ENCODE peak calls at places on chromosome 7, in five cellular contexts. K is mesenchymal stem cell, R is IMR-90, P is H1, S is trophoblast cell. H is an unnamed sample.
A peak's percentile ranks its signal among the peaks of the same experiment; 100 is the strongest.

GRCh38 chr7:107945332-107945731 is 54.3 kb downstream of the DLD start:
- DNase-seq in S (no peak), P (no peak), R (no peak), K (no peak), H (no peak)

GRCh38 chr7:105015631-105015965 is 1.6 kb downstream of the KMT2E start:
- DNase-seq in R (peak; percentile 41), P (no peak), K (peak; percentile 60), S (no peak), H (no peak)

GRCh38 chr7:144439717-144440116 is 36.2 kb upstream of the NOBOX start:
- DNase-seq in K (no peak), R (no peak), S (no peak), P (no peak), H (no peak)

GRCh38 chr7:117690147-117690546 is 183.1 kb downstream of the CTTNBP2 start:
- DNase-seq in S (no peak), P (no peak), R (no peak), K (no peak), H (no peak)

GRCh38 chr7:64869121-64869725 is 33.9 kb upstream of the ZNF273 start:
- DNase-seq in K (no peak), P (no peak), R (no peak), S (no peak), H (no peak)

GRCh38 chr7:157389951-157390730 is 53.3 kb downstream of the DNAJB6 start:
- DNase-seq in S (peak; percentile 33), R (no peak), K (peak; percentile 19), P (no peak), H (no peak)

GRCh38 chr7:30977896-30978564 is 14.3 kb downstream of the GHRHR start:
- DNase-seq in S (no peak), P (peak; percentile 43), R (peak; percentile 4), K (peak; percentile 15), H (no peak)

GRCh38 chr7:45073031-45073842 is 15.5 kb downstream of the NACAD start:
- DNase-seq in S (no peak), K (no peak), R (no peak), P (no peak), H (no peak)

GRCh38 chr7:20539201-20539600 is 76.3 kb upstream of the ABCB5 start:
- DNase-seq in P (no peak), K (no peak), S (peak; percentile 2), R (no peak), H (no peak)

GRCh38 chr7:98784216-98784785 is 85.5 kb downstream of the TMEM130 start:
- DNase-seq in K (no peak), P (no peak), S (peak; percentile 79), R (no peak), H (no peak)

GRCh38 chr7:30900803-30901362 is 10.8 kb upstream of the AQP1 start:
- DNase-seq in P (no peak), K (no peak), R (no peak), S (no peak), H (no peak)

GRCh38 chr7:87565877-87566276 is 34.8 kb downstream of the ABCB1 start:
- DNase-seq in P (no peak), K (no peak), S (no peak), R (no peak), H (no peak)

GRCh38 chr7:93851536-93851935 is 39.0 kb downstream of the TFPI2 start:
- DNase-seq in S (no peak), P (no peak), R (peak; percentile 1), K (no peak), H (no peak)

GRCh38 chr7:117173001-117173400 is 149.9 kb downstream of the WNT2 start:
- DNase-seq in S (no peak), P (no peak), K (peak; percentile 37), R (no peak), H (peak; percentile 26)

GRCh38 chr7:112905950-112906349 is 115.8 kb upstream of the TMEM168 start:
- DNase-seq in P (no peak), S (no peak), K (no peak), R (no peak), H (no peak)

GRCh38 chr7:76225379-76225778 is 23.7 kb downstream of the SRRM3 start:
- DNase-seq in R (peak; percentile 23), P (no peak), K (peak; percentile 43), S (no peak), H (peak; percentile 66)

DNA sequence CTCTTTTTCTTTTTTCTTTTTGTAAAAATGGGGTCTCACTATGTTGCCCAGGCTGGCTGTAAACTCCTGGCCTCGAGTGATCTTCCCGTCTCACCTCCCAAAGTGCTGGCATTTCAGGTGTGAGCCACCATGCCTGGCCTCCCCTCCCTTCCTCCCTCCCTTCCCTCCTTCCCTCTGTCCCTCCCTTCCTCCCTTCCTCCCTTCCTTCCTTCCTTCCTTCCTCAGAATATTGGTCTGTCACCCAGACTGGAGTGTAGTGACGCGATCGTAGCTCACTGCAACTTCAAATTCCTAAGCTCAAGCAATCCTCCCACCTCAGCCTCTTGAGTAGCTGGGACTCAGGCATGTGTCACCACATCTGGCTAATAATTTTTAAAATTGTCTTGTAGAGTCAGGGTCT is 8.4 kb downstream of the AGAP3 start:
- DNase-seq in S (no peak), R (no peak), P (no peak), K (peak; percentile 32), H (no peak)
- H3K79me1 ChIP-seq in S (peaks cover under 1% of the 10 kb centered on the region), R (peaks cover 85% of the 10 kb centered on the region), P (peaks cover 18% of the 10 kb centered on the region), K (peaks cover 6% of the 10 kb centered on the region), H (peaks cover 20% of the 10 kb centered on the region)

DNA sequence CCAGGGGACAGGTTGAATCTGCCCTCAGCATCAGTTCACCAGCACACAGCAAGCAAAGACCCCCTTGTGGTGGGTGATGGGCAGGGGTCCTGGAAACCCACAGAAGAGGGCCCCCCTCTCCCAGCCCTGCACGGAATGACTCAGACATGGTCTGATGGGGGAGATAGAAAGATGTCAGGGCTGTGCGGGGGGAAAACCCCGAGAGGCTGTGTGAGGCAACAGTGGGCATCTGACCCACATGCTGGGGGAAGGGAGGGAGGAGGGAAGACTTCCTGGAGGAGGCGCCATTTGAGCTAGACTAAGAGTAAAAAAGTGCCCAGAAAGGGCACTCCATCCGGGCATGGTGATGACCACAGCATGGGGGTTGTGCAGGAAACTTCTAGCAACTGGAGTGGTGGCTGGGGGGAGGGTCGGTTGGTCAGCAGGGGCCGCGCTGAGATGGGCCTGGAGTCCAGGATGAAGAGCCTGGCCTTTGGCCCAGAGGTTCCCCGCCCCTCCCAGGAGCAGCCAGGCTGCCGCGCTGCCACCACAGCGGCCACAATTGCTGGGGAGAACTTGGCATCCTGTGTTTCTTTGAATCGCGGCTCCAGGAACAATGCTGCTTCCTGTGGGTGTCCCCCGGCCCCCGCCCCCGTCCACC is 2.5 kb downstream of the LFNG start:
- DNase-seq in P (no peak), S (peak; percentile 53), K (peak; percentile 52), R (no peak), H (no peak)
- H3K4me3 ChIP-seq in P (peak overlapping the region; percentile 4), S (no peak overlapping the region), K (no peak overlapping the region), R (no peak overlapping the region), H (peak overlapping the region; percentile 96)

GRCh38 chr7:27737591-27737990 is 2.4 kb upstream of the TAX1BP1 start:
- DNase-seq in S (peak; percentile 14), R (no peak), K (no peak), P (no peak), H (no peak)

GRCh38 chr7:27739914-27740448 is at the start of gene TAX1BP1:
- DNase-seq in P (peak; percentile 54), K (peak; percentile 97), S (peak; percentile 95), R (peak; percentile 94), H (peak; percentile 83)

GRCh38 chr7:27737178-27737577 is 2.8 kb upstream of the TAX1BP1 start:
- DNase-seq in P (no peak), K (no peak), S (no peak), R (no peak), H (no peak)

GRCh38 chr7:27740449-27741086 is 606 bp downstream of the TAX1BP1 start:
- DNase-seq in R (peak; percentile 67), P (peak; percentile 70), K (peak; percentile 85), S (peak; percentile 96), H (peak; percentile 56)

GRCh38 chr7:27739301-27739913 is 555 bp upstream of the TAX1BP1 start:
- DNase-seq in R (peak; percentile 70), S (no peak), K (no peak), P (no peak), H (no peak)
- H2BK5ac ChIP-seq in R (peak overlapping the region; percentile 90), S (peak overlapping the region; percentile 42), K (no peak overlapping the region), P (peak overlapping the region; percentile 76), H (no peak overlapping the region)

DNA sequence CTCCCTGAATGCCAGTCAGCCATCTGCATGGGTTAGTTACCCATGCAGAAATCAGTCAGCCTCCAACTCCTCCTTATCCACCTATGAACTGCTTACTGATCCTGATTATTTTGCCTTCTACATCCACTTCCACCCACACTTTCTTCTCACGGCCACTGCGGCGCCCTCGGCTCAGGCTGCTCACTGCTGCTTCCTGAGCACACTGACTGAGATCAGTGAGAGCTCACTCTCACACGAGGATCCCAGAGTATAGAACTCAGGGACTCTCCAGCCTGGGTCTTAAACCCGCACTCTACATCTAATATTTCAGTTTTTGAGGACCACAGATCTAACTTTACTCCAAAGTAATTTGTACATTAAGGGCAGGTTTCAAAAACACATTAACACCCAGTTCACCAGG is 64.4 kb downstream of the GRB10 start:
- DNase-seq in S (no peak), K (no peak), R (no peak), P (no peak), H (no peak)
- H3K79me1 ChIP-seq in S (no peaks in the 10 kb centered on the region), K (peaks cover 49% of the 10 kb centered on the region), R (peaks cover 69% of the 10 kb centered on the region), P (peaks cover 26% of the 10 kb centered on the region), H (peaks cover 6% of the 10 kb centered on the region)

GRCh38 chr7:563629-564170 is 44.1 kb upstream of the PDGFA start:
- DNase-seq in S (no peak), R (no peak), K (no peak), P (no peak), H (no peak)
- H3K4me3 ChIP-seq in S (peak overlapping the region; percentile 60), R (no peak overlapping the region), K (no peak overlapping the region), P (no peak overlapping the region), H (peak overlapping the region; percentile 46)

GRCh38 chr7:540579-540978 is 20.9 kb upstream of the PDGFA start:
- DNase-seq in S (no peak), K (no peak), P (no peak), R (no peak), H (no peak)

GRCh38 chr7:537911-538634 is 18.4 kb upstream of the PDGFA start:
- DNase-seq in S (peak; percentile 74), K (peak; percentile 92), P (peak; percentile 61), R (peak; percentile 89), H (no peak)

GRCh38 chr7:540997-541396 is 21.4 kb upstream of the PDGFA start:
- DNase-seq in R (no peak), S (no peak), K (no peak), P (no peak), H (no peak)

GRCh38 chr7:539731-540411 is 20.2 kb upstream of the PDGFA start:
- DNase-seq in K (peak; percentile 78), P (no peak), S (peak; percentile 23), R (peak; percentile 49), H (no peak)

GRCh38 chr7:538764-539685 is 19.4 kb upstream of the PDGFA start:
- DNase-seq in R (no peak), P (no peak), K (peak; percentile 26), S (no peak), H (no peak)
- H2BK5ac ChIP-seq in R (peak overlapping the region; percentile 89), P (peak overlapping the region; percentile 60), K (peak overlapping the region; percentile 80), S (peak overlapping the region; percentile 99), H (peak overlapping the region; percentile 90)

DNA sequence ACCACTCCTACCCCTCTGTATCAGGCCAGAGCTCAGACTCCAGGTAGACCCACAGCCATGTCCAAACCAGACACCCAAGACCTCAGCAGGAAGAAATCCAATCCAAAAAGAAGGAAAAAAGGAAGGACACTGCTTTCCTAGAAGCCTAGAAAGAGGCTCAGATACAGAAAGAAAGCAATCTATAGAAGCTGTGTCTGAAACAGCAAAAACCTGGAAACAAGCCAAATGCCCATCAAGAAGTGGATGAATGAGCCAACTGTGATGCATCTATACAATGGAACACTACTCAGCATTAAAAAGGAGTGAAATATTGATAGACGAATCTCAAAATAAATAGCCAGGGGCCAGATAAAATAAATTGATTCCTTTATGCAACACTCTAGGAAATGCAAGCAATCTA is 31.6 kb downstream of the GRB10 start:
- DNase-seq in S (no peak), P (no peak), R (no peak), K (no peak), H (no peak)
- H3K79me1 ChIP-seq in S (no peaks in the 10 kb centered on the region), P (peaks cover 19% of the 10 kb centered on the region), R (peaks cover 68% of the 10 kb centered on the region), K (peaks cover 76% of the 10 kb centered on the region), H (peaks cover 24% of the 10 kb centered on the region)